ENCODE peak calls at places on chromosomes 7 and 10, in eight cellular contexts. One of them, this sample, is unnamed.

GRCh38 chr7:99016196-99016595 is 127.7 kb downstream of the SMURF1 start:
- DNase-seq in heart right ventricle: no peak
- DNase-seq in psoas muscle: no peak
- DNase-seq in AG09319: no peak
- DNase-seq in right lobe of liver: peak
- DNase-seq in lower lobe of right lung: no peak
- DNase-seq in upper lobe of left lung: no peak
- DNase-seq in GM06990: no peak
- DNase-seq in this sample: no peak

GRCh38 chr7:1529383-1530116 is 952 bp upstream of the MAFK start:
- DNase-seq in heart right ventricle: no peak
- DNase-seq in psoas muscle: peak
- DNase-seq in AG09319: no peak
- DNase-seq in right lobe of liver: peak
- DNase-seq in lower lobe of right lung: no peak
- DNase-seq in upper lobe of left lung: peak
- DNase-seq in GM06990: peak
- DNase-seq in this sample: no peak

GRCh38 chr7:44073664-44074348 is 8.4 kb upstream of the PGAM2 start:
- DNase-seq in heart right ventricle: peak
- DNase-seq in psoas muscle: peak
- DNase-seq in AG09319: no peak
- DNase-seq in right lobe of liver: peak
- DNase-seq in lower lobe of right lung: peak
- DNase-seq in upper lobe of left lung: peak
- DNase-seq in GM06990: peak
- DNase-seq in this sample: no peak

GRCh38 chr7:16839646-16840045 is 34.8 kb upstream of the AGR2 start:
- DNase-seq in heart right ventricle: no peak
- DNase-seq in psoas muscle: no peak
- DNase-seq in AG09319: no peak
- DNase-seq in right lobe of liver: no peak
- DNase-seq in lower lobe of right lung: no peak
- DNase-seq in upper lobe of left lung: no peak
- DNase-seq in GM06990: no peak
- DNase-seq in this sample: peak

GRCh38 chr10:45001382-45002148 is 842 bp downstream of the ZNF22 start:
- DNase-seq in heart right ventricle: peak
- DNase-seq in psoas muscle: peak
- DNase-seq in AG09319: no peak
- DNase-seq in right lobe of liver: peak
- DNase-seq in lower lobe of right lung: peak
- DNase-seq in upper lobe of left lung: no peak
- DNase-seq in GM06990: no peak
- DNase-seq in this sample: no peak

GRCh38 chr7:24755541-24756416 is 1.5 kb downstream of the GSDME start:
- DNase-seq in heart right ventricle: no peak
- DNase-seq in psoas muscle: no peak
- DNase-seq in AG09319: no peak
- DNase-seq in right lobe of liver: no peak
- DNase-seq in lower lobe of right lung: no peak
- DNase-seq in upper lobe of left lung: no peak
- DNase-seq in GM06990: peak
- DNase-seq in this sample: no peak

GRCh38 chr7:31123317-31123716 is 71.2 kb downstream of the ADCYAP1R1 start:
- DNase-seq in heart right ventricle: no peak
- DNase-seq in psoas muscle: no peak
- DNase-seq in AG09319: no peak
- DNase-seq in right lobe of liver: no peak
- DNase-seq in lower lobe of right lung: no peak
- DNase-seq in upper lobe of left lung: no peak
- DNase-seq in GM06990: no peak
- DNase-seq in this sample: no peak

GRCh38 chr7:51366172-51366728 is 49.6 kb upstream of the COBL start:
- DNase-seq in heart right ventricle: no peak
- DNase-seq in psoas muscle: no peak
- DNase-seq in AG09319: no peak
- DNase-seq in right lobe of liver: no peak
- DNase-seq in lower lobe of right lung: no peak
- DNase-seq in upper lobe of left lung: no peak
- DNase-seq in GM06990: no peak
- DNase-seq in this sample: no peak

GRCh38 chr10:93074137-93074596 is 474 bp downstream of the CYP26A1 start:
- DNase-seq in heart right ventricle: no peak
- DNase-seq in psoas muscle: no peak
- DNase-seq in AG09319: no peak
- DNase-seq in right lobe of liver: no peak
- DNase-seq in lower lobe of right lung: no peak
- DNase-seq in upper lobe of left lung: no peak
- DNase-seq in GM06990: no peak
- DNase-seq in this sample: no peak

GRCh38 chr10:22366771-22367170 is 21.5 kb downstream of the SPAG6 start:
- DNase-seq in heart right ventricle: no peak
- DNase-seq in psoas muscle: no peak
- DNase-seq in AG09319: no peak
- DNase-seq in right lobe of liver: no peak
- DNase-seq in lower lobe of right lung: no peak
- DNase-seq in upper lobe of left lung: no peak
- DNase-seq in GM06990: no peak
- DNase-seq in this sample: no peak

GRCh38 chr10:22364407-22364806 is 19.1 kb downstream of the SPAG6 start:
- DNase-seq in heart right ventricle: no peak
- DNase-seq in psoas muscle: no peak
- DNase-seq in AG09319: no peak
- DNase-seq in right lobe of liver: no peak
- DNase-seq in lower lobe of right lung: no peak
- DNase-seq in upper lobe of left lung: no peak
- DNase-seq in GM06990: no peak
- DNase-seq in this sample: no peak

GRCh38 chr10:22363305-22363704 is 18.0 kb downstream of the SPAG6 start:
- DNase-seq in heart right ventricle: no peak
- DNase-seq in psoas muscle: no peak
- DNase-seq in AG09319: no peak
- DNase-seq in right lobe of liver: no peak
- DNase-seq in lower lobe of right lung: no peak
- DNase-seq in upper lobe of left lung: no peak
- DNase-seq in GM06990: no peak
- DNase-seq in this sample: no peak

GRCh38 chr10:22365644-22366565 is 20.6 kb downstream of the SPAG6 start:
- DNase-seq in heart right ventricle: no peak
- DNase-seq in psoas muscle: no peak
- DNase-seq in AG09319: no peak
- DNase-seq in right lobe of liver: no peak
- DNase-seq in lower lobe of right lung: no peak
- DNase-seq in upper lobe of left lung: no peak
- DNase-seq in GM06990: no peak
- DNase-seq in this sample: no peak

GRCh38 chr10:22365233-22365632 is 19.9 kb downstream of the SPAG6 start:
- DNase-seq in heart right ventricle: no peak
- DNase-seq in psoas muscle: no peak
- DNase-seq in AG09319: no peak
- DNase-seq in right lobe of liver: no peak
- DNase-seq in lower lobe of right lung: no peak
- DNase-seq in upper lobe of left lung: no peak
- DNase-seq in GM06990: no peak
- DNase-seq in this sample: no peak
- TF ChIP-seq CTCF in heart right ventricle: no peak
- TF ChIP-seq CTCF in psoas muscle: no peak
- TF ChIP-seq CTCF in AG09319: no peak
- TF ChIP-seq CTCF in right lobe of liver: no peak
- TF ChIP-seq CTCF in lower lobe of right lung: no peak
- TF ChIP-seq CTCF in upper lobe of left lung: no peak
- TF ChIP-seq CTCF in GM06990: no peak
- TF ChIP-seq CTCF in this sample: no peak

DNA sequence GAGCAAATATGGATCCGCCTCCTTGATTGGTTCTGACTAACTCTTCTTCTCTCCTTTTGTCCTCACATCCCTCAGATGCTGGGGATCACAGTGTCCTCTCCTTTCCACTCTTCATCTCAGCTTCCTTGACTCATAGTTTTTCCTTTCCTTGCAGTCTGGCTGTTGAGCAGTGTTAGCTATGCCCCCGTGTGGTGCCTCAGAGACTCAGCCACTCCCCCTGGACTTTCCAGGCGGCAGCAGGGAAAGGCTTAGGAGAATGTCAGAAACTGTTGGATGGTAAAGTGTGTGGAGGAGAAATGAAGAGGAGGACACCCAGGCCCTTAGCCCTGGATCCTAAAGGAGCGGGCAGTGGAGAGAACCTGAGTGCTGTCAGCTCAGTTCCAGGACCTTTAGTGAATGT is 267.5 kb downstream of the CELF2 start:
- DNase-seq in heart right ventricle: no peak
- DNase-seq in psoas muscle: no peak
- DNase-seq in AG09319: no peak
- DNase-seq in right lobe of liver: no peak
- DNase-seq in lower lobe of right lung: no peak
- DNase-seq in upper lobe of left lung: no peak
- DNase-seq in GM06990: no peak
- DNase-seq in this sample: no peak
- TF ChIP-seq CTCF in heart right ventricle: no peak
- TF ChIP-seq CTCF in psoas muscle: no peak
- TF ChIP-seq CTCF in AG09319: no peak
- TF ChIP-seq CTCF in right lobe of liver: no peak
- TF ChIP-seq CTCF in lower lobe of right lung: no peak
- TF ChIP-seq CTCF in upper lobe of left lung: no peak
- TF ChIP-seq CTCF in GM06990: peak
- TF ChIP-seq CTCF in this sample: peak

GRCh38 chr7:107049480-107049879 is 5.0 kb downstream of the PRKAR2B start:
- DNase-seq in heart right ventricle: no peak
- DNase-seq in psoas muscle: no peak
- DNase-seq in AG09319: no peak
- DNase-seq in right lobe of liver: no peak
- DNase-seq in lower lobe of right lung: no peak
- DNase-seq in upper lobe of left lung: no peak
- DNase-seq in GM06990: no peak
- DNase-seq in this sample: no peak

GRCh38 chr7:107049971-107050532 is 5.5 kb downstream of the PRKAR2B start:
- DNase-seq in heart right ventricle: no peak
- DNase-seq in psoas muscle: no peak
- DNase-seq in AG09319: no peak
- DNase-seq in right lobe of liver: no peak
- DNase-seq in lower lobe of right lung: no peak
- DNase-seq in upper lobe of left lung: no peak
- DNase-seq in GM06990: no peak
- DNase-seq in this sample: no peak

GRCh38 chr7:107048783-107049418 is 4.4 kb downstream of the PRKAR2B start:
- DNase-seq in heart right ventricle: no peak
- DNase-seq in psoas muscle: no peak
- DNase-seq in AG09319: no peak
- DNase-seq in right lobe of liver: no peak
- DNase-seq in lower lobe of right lung: no peak
- DNase-seq in upper lobe of left lung: no peak
- DNase-seq in GM06990: no peak
- DNase-seq in this sample: no peak

GRCh38 chr7:107046511-107047259 is 2.2 kb downstream of the PRKAR2B start:
- DNase-seq in heart right ventricle: no peak
- DNase-seq in psoas muscle: no peak
- DNase-seq in AG09319: no peak
- DNase-seq in right lobe of liver: no peak
- DNase-seq in lower lobe of right lung: no peak
- DNase-seq in upper lobe of left lung: no peak
- DNase-seq in GM06990: no peak
- DNase-seq in this sample: no peak

DNA sequence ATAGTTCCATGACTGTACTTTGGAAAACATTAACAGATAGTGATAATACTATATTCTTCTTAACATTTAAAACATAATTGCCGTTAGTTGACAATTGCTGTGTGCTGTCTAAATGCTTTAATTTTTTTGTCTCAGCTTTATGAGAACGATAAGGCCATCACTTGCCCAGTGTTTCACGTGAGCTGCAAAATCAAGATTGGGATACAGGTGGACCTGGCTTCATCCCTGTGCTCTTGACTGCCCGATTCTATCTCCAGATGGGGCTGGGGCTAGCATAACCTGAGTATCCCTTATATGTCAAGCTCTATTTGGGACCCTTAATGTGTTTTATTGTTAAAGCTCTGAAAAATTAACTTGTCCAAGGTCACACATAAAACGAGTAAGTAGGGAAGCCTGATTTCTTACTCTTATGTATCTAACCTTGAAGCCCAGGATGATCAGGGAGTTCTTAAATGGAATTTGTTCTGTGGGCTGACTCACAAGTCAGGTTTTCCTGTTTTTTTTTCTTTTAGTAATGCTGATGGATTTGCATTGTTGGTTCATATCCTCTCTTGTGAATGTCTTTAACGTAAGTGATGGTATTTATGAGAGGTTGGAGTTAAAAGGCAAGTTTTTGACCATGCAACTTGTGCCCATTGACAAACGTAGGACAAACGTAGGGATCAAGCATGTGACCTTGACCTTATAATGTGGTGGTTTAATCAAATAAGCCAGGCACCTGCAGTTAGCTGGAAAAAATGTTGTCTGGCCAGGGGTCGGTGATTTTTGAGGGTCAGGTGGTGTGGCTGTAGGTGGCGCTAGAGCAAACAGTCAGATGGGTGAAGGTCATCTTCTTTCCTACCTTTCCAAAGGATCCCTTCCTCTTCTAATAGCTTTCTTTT is 3.6 kb downstream of the PRKAR2B start:
- DNase-seq in heart right ventricle: no peak
- DNase-seq in psoas muscle: no peak
- DNase-seq in AG09319: no peak
- DNase-seq in right lobe of liver: no peak
- DNase-seq in lower lobe of right lung: no peak
- DNase-seq in upper lobe of left lung: no peak
- DNase-seq in GM06990: no peak
- DNase-seq in this sample: no peak
- TF ChIP-seq CTCF in heart right ventricle: no peak
- TF ChIP-seq CTCF in psoas muscle: no peak
- TF ChIP-seq CTCF in AG09319: no peak
- TF ChIP-seq CTCF in right lobe of liver: no peak
- TF ChIP-seq CTCF in lower lobe of right lung: no peak
- TF ChIP-seq CTCF in upper lobe of left lung: no peak
- TF ChIP-seq CTCF in GM06990: peak
- TF ChIP-seq CTCF in this sample: no peak

DNA sequence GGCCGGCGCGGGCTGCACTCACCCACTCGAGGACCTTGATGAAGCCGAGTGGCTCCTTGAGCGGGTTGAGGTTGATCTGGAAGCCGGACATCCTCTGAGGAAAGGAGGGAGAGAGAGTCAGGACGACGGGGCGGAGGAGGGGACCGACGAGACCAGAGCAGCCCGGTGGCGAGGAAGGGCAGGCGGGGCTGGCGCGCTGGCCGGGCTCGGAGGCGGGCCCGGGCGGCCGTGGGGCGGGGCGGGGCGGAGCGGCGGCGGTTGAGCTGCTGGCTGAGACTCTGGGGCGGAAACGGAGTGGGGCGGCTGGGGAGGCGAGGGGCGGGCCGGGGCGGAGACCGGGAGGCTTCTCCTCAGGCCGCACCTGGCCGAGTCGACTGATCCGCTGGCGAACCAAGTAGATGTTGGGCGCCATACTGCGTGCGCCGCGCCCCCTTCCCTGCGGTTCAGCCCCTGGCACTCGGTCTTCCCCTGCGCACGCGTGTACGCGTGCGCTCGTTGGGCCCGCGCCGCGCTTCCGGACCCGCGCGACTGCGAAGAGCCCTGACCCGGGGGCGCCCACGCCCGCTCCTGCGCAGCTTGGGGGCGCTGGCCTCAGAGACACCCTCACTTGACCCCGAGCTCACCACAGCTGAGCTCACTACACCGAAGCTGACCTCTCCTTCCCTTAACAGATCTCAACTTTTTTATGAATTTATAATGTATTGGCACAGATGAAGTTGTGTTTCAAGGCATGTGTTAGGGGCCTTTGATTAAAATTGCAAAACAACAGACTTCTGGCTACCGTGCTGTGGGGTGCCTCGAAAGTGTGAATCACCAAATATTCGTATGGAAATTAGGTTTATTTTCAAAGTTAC is at the start of gene SYPL1:
- DNase-seq in heart right ventricle: peak
- DNase-seq in psoas muscle: peak
- DNase-seq in AG09319: peak
- DNase-seq in right lobe of liver: peak
- DNase-seq in lower lobe of right lung: peak
- DNase-seq in upper lobe of left lung: peak
- DNase-seq in GM06990: peak
- DNase-seq in this sample: no peak
- TF ChIP-seq CTCF in heart right ventricle: no peak
- TF ChIP-seq CTCF in psoas muscle: no peak
- TF ChIP-seq CTCF in AG09319: no peak
- TF ChIP-seq CTCF in right lobe of liver: peak
- TF ChIP-seq CTCF in lower lobe of right lung: peak
- TF ChIP-seq CTCF in upper lobe of left lung: no peak
- TF ChIP-seq CTCF in GM06990: no peak
- TF ChIP-seq CTCF in this sample: no peak

This sample was measured in AG09309.